ENCODE peak calls at places on chromosomes 6 and 20, in four cellular contexts. One of them, this sample, is unnamed.

GRCh38 chr6:56807335-56807991 is 147.4 kb upstream of the BEND6 start:
- DNase-seq in GM12865: no peak
- DNase-seq in progenitor cell of endocrine pancreas: no peak
- DNase-seq in fibroblast of pulmonary artery: no peak
- DNase-seq in this sample: no peak

GRCh38 chr6:31663087-31663960 is 1.5 kb downstream of the GPANK1 start:
- DNase-seq in GM12865: no peak
- DNase-seq in progenitor cell of endocrine pancreas: no peak
- DNase-seq in fibroblast of pulmonary artery: peak; percentile 27
- DNase-seq in this sample: peak; percentile 36

GRCh38 chr6:124955108-124955851 is 7.0 kb upstream of the RNF217 start:
- DNase-seq in GM12865: no peak
- DNase-seq in progenitor cell of endocrine pancreas: no peak
- DNase-seq in fibroblast of pulmonary artery: peak; percentile 46
- DNase-seq in this sample: no peak

GRCh38 chr20:17761612-17762011 is 61.8 kb downstream of the BANF2 start:
- DNase-seq in GM12865: no peak
- DNase-seq in progenitor cell of endocrine pancreas: no peak
- DNase-seq in fibroblast of pulmonary artery: no peak
- DNase-seq in this sample: no peak

GRCh38 chr6:164417537-164417936 is 891.9 kb downstream of the C6orf118 start:
- DNase-seq in GM12865: no peak
- DNase-seq in progenitor cell of endocrine pancreas: no peak
- DNase-seq in fibroblast of pulmonary artery: no peak
- DNase-seq in this sample: no peak

GRCh38 chr6:22113046-22113766 is 183.6 kb downstream of the PRL start:
- DNase-seq in GM12865: no peak
- DNase-seq in progenitor cell of endocrine pancreas: no peak
- DNase-seq in fibroblast of pulmonary artery: peak; percentile 99
- DNase-seq in this sample: peak; percentile 79

GRCh38 chr6:12595161-12595792 is 121.3 kb upstream of the PHACTR1 start:
- DNase-seq in GM12865: peak; percentile 53
- DNase-seq in progenitor cell of endocrine pancreas: no peak
- DNase-seq in fibroblast of pulmonary artery: peak; percentile 77
- DNase-seq in this sample: peak; percentile 17

GRCh38 chr6:124119591-124119990 is 315.9 kb downstream of the NKAIN2 start:
- DNase-seq in GM12865: no peak
- DNase-seq in progenitor cell of endocrine pancreas: no peak
- DNase-seq in fibroblast of pulmonary artery: no peak
- DNase-seq in this sample: no peak

GRCh38 chr6:82397962-82398692 is 34.5 kb downstream of the TPBG start:
- DNase-seq in GM12865: no peak
- DNase-seq in progenitor cell of endocrine pancreas: no peak
- DNase-seq in fibroblast of pulmonary artery: peak; percentile 57
- DNase-seq in this sample: peak; percentile 20

GRCh38 chr6:395432-396125 is 4.0 kb downstream of the IRF4 start:
- DNase-seq in GM12865: no peak
- DNase-seq in progenitor cell of endocrine pancreas: no peak
- DNase-seq in fibroblast of pulmonary artery: no peak
- DNase-seq in this sample: no peak

GRCh38 chr6:161268526-161269210 is 5.2 kb downstream of the AGPAT4 start:
- DNase-seq in GM12865: no peak
- DNase-seq in progenitor cell of endocrine pancreas: no peak
- DNase-seq in fibroblast of pulmonary artery: no peak
- DNase-seq in this sample: no peak

GRCh38 chr6:15595461-15596173 is 67.2 kb downstream of the DTNBP1 start:
- DNase-seq in GM12865: no peak
- DNase-seq in progenitor cell of endocrine pancreas: no peak
- DNase-seq in fibroblast of pulmonary artery: peak; percentile 57
- DNase-seq in this sample: no peak